ENCODE peak calls at places on chromosome X, in five cellular contexts. X is GM23248, G is mammary epithelial cell, R is HCT116, U is fibroblast of lung. Y is an unnamed sample. For H3K4me1, the result is how much of the 10 kb centered on the place peaks cover.

GRCh38 chrX:55452825-55453124 is 848 bp downstream of the MAGEH1 start:
- DNase-seq in X (no peak), G (no peak), R (no peak), U (no peak), Y (no peak)

GRCh38 chrX:16335181-16335580 is 167.9 kb downstream of the MAGEB17 start:
- DNase-seq in X (no peak), G (no peak), R (no peak), U (no peak), Y (no peak)

GRCh38 chrX:10098235-10098819 is 58.4 kb upstream of the CLCN4 start:
- DNase-seq in X (peak), G (no peak), R (no peak), U (no peak), Y (no peak)

GRCh38 chrX:55486736-55487135 is 2.9 kb downstream of the USP51 start:
- DNase-seq in X (peak), G (peak), R (no peak), U (no peak), Y (peak)

GRCh38 chrX:71919436-71919835 is 8.8 kb downstream of the NHSL2 start:
- DNase-seq in X (peak), G (no peak), R (no peak), U (no peak), Y (peak)

GRCh38 chrX:19888419-19888879 is 1.0 kb upstream of the SH3KBP1 start:
- DNase-seq in X (peak), G (peak), R (peak), U (peak), Y (peak)

GRCh38 chrX:36898301-36898700 is 109.9 kb upstream of the FAM47C start:
- DNase-seq in X (peak), G (peak), R (no peak), U (peak), Y (peak)

GRCh38 chrX:73943572-73943899 is 360.4 kb upstream of the ZCCHC13 start:
- DNase-seq in X (peak), G (peak), R (no peak), U (no peak), Y (no peak)

GRCh38 chrX:154486396-154487207 is at the start of gene UBL4A:
- DNase-seq in X (peak), G (peak), R (peak), U (no peak), Y (peak)

GRCh38 chrX:47264507-47265173 is 31.8 kb downstream of the USP11 start:
- DNase-seq in X (peak), G (peak), R (no peak), U (peak), Y (no peak)

GRCh38 chrX:52425710-52426245 is 57.0 kb downstream of the XAGE2 start:
- DNase-seq in X (peak), G (no peak), R (no peak), U (peak), Y (peak)

GRCh38 chrX:10199212-10199611 is 42.4 kb downstream of the CLCN4 start:
- DNase-seq in X (peak), G (no peak), R (no peak), U (peak), Y (no peak)

GRCh38 chrX:54044877-54045328 is 630 bp upstream of the PHF8 start:
- DNase-seq in X (no peak), G (no peak), R (no peak), U (no peak), Y (no peak)

GRCh38 chrX:78522601-78523000 is 136.5 kb downstream of the RTL3 start:
- DNase-seq in X (no peak), G (peak), R (no peak), U (no peak), Y (no peak)

GRCh38 chrX:119757979-119758681 is at the start of gene SOWAHD:
- DNase-seq in X (peak), G (peak), R (no peak), U (peak), Y (peak)

GRCh38 chrX:110964761-110965160 is 131.2 kb upstream of the PAK3 start:
- DNase-seq in X (no peak), G (no peak), R (no peak), U (no peak), Y (no peak)
- H3K9ac ChIP-seq in X (no peak), G (no peak), R (no peak), U (no peak), Y (no peak)

DNA sequence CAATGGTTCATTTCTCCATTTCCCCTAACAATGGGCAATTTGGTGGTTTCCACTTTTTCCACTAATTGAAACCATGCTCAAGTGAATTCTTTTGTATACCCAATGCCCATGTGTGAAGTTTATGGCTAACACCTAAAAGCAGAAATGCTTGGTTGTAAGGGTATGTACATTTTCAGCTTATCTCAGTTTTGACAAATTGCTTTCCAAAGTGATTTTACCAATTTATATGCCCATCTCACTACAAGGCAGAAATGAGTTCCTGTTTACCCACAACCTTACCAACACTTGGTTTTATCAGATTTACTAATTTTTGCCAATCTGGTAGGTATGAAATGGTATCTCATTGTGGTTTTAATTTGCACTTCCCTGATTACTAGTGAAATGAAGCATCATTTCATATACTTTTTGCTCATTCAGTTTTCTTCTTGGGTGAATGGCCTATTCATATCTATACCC is 14.8 kb downstream of the GPR34 start:
- DNase-seq in X (no peak), G (no peak), R (no peak), U (no peak), Y (no peak)
- H3K4me1 ChIP-seq in X (under half), G (under half), R (under half), U (under half), Y (under half)

GRCh38 chrX:18545771-18546170 is 120.4 kb downstream of the CDKL5 start:
- DNase-seq in X (no peak), G (no peak), R (no peak), U (no peak), Y (no peak)

GRCh38 chrX:18542131-18542530 is 116.7 kb downstream of the CDKL5 start:
- DNase-seq in X (no peak), G (no peak), R (no peak), U (no peak), Y (no peak)

GRCh38 chrX:18543738-18544137 is 118.3 kb downstream of the CDKL5 start:
- DNase-seq in X (no peak), G (no peak), R (no peak), U (no peak), Y (no peak)

GRCh38 chrX:18537524-18537923 is 112.1 kb downstream of the CDKL5 start:
- DNase-seq in X (no peak), G (no peak), R (no peak), U (no peak), Y (no peak)

DNA sequence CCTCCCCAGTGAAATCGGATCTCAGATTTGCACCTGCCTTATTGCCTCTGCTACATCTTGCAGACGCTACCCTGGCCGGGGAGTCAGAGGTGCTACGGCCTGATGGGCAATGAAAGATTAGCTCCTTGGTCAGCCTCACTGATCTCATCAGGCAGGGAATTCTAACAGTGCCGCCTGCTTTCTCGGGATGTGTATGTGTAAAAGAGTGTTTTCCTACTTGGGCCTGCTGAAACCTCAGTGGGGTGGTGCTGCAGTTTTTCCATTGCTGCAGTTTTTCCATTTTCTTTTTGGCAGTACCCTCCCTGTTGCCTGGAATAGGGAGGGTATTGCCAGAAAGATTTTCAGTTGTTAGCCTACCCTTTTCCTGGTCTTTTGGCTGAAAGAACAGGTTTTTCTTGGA is 117.5 kb downstream of the CDKL5 start:
- DNase-seq in X (no peak), G (no peak), R (no peak), U (no peak), Y (no peak)
- H3K4me3 ChIP-seq in X (no peak), G (no peak), R (no peak), U (no peak), Y (no peak)

GRCh38 chrX:24154490-24155034 is 5.0 kb downstream of the ZFX start:
- DNase-seq in X (peak), G (no peak), R (no peak), U (no peak), Y (peak)

GRCh38 chrX:24153796-24154189 is 4.3 kb downstream of the ZFX start:
- DNase-seq in X (no peak), G (no peak), R (no peak), U (no peak), Y (no peak)

GRCh38 chrX:24151513-24151912 is 2.0 kb downstream of the ZFX start:
- DNase-seq in X (peak), G (no peak), R (no peak), U (no peak), Y (no peak)

GRCh38 chrX:24156177-24156576 is 6.6 kb downstream of the ZFX start:
- DNase-seq in X (no peak), G (no peak), R (no peak), U (no peak), Y (no peak)

DNA sequence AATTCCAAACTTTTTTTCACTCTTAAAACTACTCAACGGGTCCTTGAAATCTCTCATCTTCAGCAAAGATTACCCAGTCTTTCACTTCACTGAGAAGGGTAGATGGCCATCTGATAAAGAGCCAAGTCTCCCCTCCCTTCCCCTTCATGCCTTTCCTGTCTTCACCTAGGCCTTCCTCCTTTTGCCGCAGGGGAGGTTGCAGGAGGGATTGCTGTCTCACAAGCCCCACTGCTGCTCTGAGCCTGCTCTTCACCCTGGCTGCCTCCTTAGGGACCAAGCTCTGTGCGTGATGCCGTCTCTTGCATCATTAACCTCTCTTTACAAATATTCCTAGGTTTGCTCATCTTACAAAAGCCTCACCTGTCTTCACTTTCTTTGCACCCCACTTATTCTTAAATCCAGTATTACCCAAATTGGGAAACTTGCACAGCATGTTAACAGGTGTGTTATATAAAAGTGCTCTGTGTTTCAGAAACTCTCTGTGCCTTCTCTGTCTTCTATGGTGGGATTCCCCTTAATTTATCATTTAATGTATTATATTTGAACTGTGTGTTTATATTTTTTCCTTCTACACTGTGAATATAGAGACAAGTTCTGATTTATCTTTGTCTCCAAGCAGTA is 3.8 kb downstream of the ZFX start:
- DNase-seq in X (peak), G (peak), R (no peak), U (no peak), Y (peak)
- H3K9ac ChIP-seq in X (peak), G (no peak), R (no peak), U (no peak), Y (peak)

DNA sequence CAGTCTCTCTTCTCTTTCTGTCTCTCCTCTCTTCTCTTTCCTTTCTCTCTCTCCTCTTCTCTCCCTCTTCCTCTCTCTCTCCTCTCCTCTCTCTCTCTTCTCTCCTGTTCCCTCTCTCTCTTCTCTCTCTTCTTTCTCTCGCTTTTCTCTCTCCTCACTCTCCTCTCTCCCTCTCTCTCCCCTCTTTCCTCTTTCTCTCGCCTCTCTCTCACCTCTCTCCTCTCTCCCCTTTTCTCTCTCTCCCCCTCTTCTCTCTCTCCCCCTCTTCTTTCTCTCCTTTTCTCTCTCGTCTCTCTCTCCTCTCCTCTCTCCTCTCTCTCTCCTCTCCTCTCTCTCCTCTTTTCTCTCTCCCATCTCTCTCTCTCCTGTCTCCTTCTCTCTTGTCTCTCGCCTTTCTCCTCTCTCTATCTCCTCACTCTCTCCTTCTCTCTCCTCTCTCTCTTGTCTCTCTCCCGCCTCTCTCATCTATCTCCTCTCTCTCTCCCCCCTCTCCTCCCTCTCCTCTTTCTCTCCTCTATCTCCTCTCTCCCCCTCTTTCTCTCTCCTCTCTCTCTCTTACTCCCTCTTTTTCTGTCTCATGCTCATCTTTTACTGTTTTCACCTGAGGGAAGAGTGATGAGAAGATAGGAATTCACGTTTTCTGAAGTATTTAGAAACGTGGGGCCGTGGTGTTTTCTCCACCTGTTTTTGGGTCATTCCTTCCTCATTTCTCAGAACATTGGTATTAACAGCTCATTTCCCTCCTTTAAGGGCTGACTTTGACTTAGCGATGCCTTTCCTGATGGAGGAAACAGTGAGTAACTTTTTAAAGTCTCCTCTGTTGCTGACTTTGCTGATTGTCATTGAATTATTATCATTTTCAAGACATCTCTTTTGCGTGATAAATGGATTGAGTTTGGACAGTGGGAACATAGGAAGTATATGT is 80.6 kb upstream of the CD99 start:
- DNase-seq in X (peak), G (no peak), R (no peak), U (peak), Y (peak)
- H3K4me1 ChIP-seq in X (under half), G (under half), R (under half), U (under half), Y (under half)

DNA sequence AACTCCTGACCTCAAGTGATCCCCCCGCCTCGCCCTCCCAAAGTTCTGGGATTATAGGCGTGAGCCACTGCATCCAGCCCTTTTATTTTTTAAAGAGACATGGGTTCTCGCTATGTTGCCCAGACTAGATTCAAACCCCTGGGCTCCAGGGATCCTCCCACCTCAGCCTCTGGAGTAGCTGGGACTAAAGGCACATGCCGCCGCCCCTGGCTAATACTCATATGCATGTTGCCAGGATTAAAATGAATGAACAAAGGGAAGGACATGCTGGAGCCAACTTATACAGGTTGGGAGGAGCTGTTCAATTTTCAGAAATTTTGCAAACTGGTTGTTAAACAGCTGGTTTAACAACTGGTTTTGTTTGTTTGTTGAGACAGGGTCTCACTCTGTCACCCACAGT is 1.4 kb upstream of the FTSJ1 start:
- DNase-seq in X (no peak), G (no peak), R (no peak), U (no peak), Y (no peak)
- H3K4me3 ChIP-seq in X (no peak), G (peak), R (peak), U (no peak), Y (no peak)